ENCODE peak calls at places on chromosomes 6 and 20, in nine cellular contexts. T is endodermal cell; P is SK-N-SH; B is cardiac fibroblast; N is AG09309; I is foreskin fibroblast; Y is OCI-LY7; M is astrocyte of the spinal cord; L is CD8-positive, alpha-beta T cell. U is an unnamed sample.

GRCh38 chr6:30990422-30991086 is 7.0 kb downstream of the MUC21 start:
- DNase-seq in T (no peak), P (no peak), B (no peak), N (no peak), I (no peak), Y (peak), M (no peak), L (peak), U (no peak)

GRCh38 chr6:162602759-162603158 is 124.8 kb downstream of the PRKN start:
- DNase-seq in T (no peak), P (no peak), B (no peak), N (no peak), I (no peak), Y (no peak), M (no peak), L (no peak), U (no peak)

GRCh38 chr6:133752129-133752528 is 136.8 kb upstream of the TCF21 start:
- DNase-seq in T (no peak), P (no peak), B (no peak), N (no peak), I (no peak), Y (no peak), M (no peak), L (no peak), U (no peak)

GRCh38 chr6:32196682-32197616 is 4.5 kb upstream of the GPSM3 start:
- DNase-seq in T (no peak), P (peak), B (peak), N (no peak), I (no peak), Y (no peak), M (peak), L (no peak), U (no peak)

GRCh38 chr6:129890701-129891100 is 29.6 kb upstream of the TMEM244 start:
- DNase-seq in T (no peak), P (no peak), B (no peak), N (no peak), I (peak), Y (no peak), M (no peak), L (no peak), U (no peak)

GRCh38 chr6:40778186-40778585 is 191.0 kb upstream of the LRFN2 start:
- DNase-seq in T (no peak), P (no peak), B (no peak), N (no peak), I (peak), Y (no peak), M (peak), L (no peak), U (no peak)

GRCh38 chr6:167013946-167014345 is 14.7 kb downstream of the CEP43 start:
- DNase-seq in T (no peak), P (no peak), B (no peak), N (no peak), I (no peak), Y (no peak), M (no peak), L (no peak), U (no peak)

GRCh38 chr6:156774872-156775405 is 2.2 kb upstream of the ARID1B start:
- DNase-seq in T (peak), P (no peak), B (peak), N (no peak), I (no peak), Y (peak), M (no peak), L (no peak), U (no peak)

GRCh38 chr6:14542670-14543366 is 425.2 kb downstream of the CD83 start:
- DNase-seq in T (no peak), P (no peak), B (peak), N (no peak), I (peak), Y (peak), M (peak), L (no peak), U (peak)

GRCh38 chr20:48621256-48622078 is 206.3 kb downstream of the PREX1 start:
- DNase-seq in T (no peak), P (no peak), B (no peak), N (no peak), I (no peak), Y (no peak), M (no peak), L (no peak), U (no peak)

GRCh38 chr20:63950701-63951397 is 5.4 kb downstream of the UCKL1 start:
- DNase-seq in T (no peak), P (no peak), B (no peak), N (no peak), I (no peak), Y (no peak), M (no peak), L (no peak), U (no peak)

GRCh38 chr6:82068721-82069120 is 178.8 kb downstream of the IBTK start:
- DNase-seq in T (no peak), P (no peak), B (no peak), N (no peak), I (no peak), Y (no peak), M (no peak), L (no peak), U (no peak)

GRCh38 chr6:159267165-159267564 is 98.0 kb downstream of the FNDC1 start:
- DNase-seq in T (peak), P (no peak), B (peak), N (no peak), I (no peak), Y (peak), M (no peak), L (no peak), U (no peak)

GRCh38 chr6:168016176-168016620 is 18.7 kb downstream of the KIF25 start:
- DNase-seq in T (no peak), P (no peak), B (no peak), N (no peak), I (no peak), Y (no peak), M (no peak), L (no peak), U (no peak)

GRCh38 chr20:10553326-10553984 is 118.3 kb downstream of the SLX4IP start:
- DNase-seq in T (peak), P (peak), B (peak), N (no peak), I (peak), Y (peak), M (peak), L (peak), U (no peak)

GRCh38 chr20:4225778-4226177 is 210.4 kb upstream of the RNF24 start:
- DNase-seq in T (no peak), P (no peak), B (peak), N (peak), I (peak), Y (no peak), M (peak), L (no peak), U (peak)

GRCh38 chr6:138346302-138347195 is 31.2 kb upstream of the SMIM28 start:
- DNase-seq in T (no peak), P (no peak), B (peak), N (peak), I (no peak), Y (no peak), M (peak), L (no peak), U (peak)

GRCh38 chr6:51842487-51843469 is 244.6 kb downstream of the PKHD1 start:
- DNase-seq in T (no peak), P (no peak), B (no peak), N (no peak), I (no peak), Y (no peak), M (no peak), L (no peak), U (no peak)

GRCh38 chr6:167799033-167799933 is 27.4 kb upstream of the AFDN start:
- DNase-seq in T (no peak), P (peak), B (peak), N (no peak), I (no peak), Y (no peak), M (peak), L (no peak), U (no peak)

GRCh38 chr6:15682965-15683822 is 20.4 kb upstream of the DTNBP1 start:
- DNase-seq in T (no peak), P (no peak), B (no peak), N (no peak), I (no peak), Y (peak), M (no peak), L (no peak), U (no peak)

GRCh38 chr6:100417037-100417436 is 47.7 kb downstream of the SIM1 start:
- DNase-seq in T (no peak), P (no peak), B (no peak), N (no peak), I (no peak), Y (no peak), M (no peak), L (no peak), U (no peak)

GRCh38 chr20:63297796-63298572 is 5.0 kb downstream of the COL20A1 start:
- DNase-seq in T (no peak), P (no peak), B (no peak), N (no peak), I (no peak), Y (no peak), M (no peak), L (no peak), U (no peak)

GRCh38 chr6:1686117-1687098 is 76.7 kb downstream of the FOXC1 start:
- DNase-seq in T (no peak), P (peak), B (peak), N (peak), I (peak), Y (no peak), M (peak), L (no peak), U (peak)

GRCh38 chr6:27545271-27546046 is 72.6 kb upstream of the ZNF184 start:
- DNase-seq in T (peak), P (no peak), B (peak), N (no peak), I (peak), Y (no peak), M (peak), L (no peak), U (no peak)

GRCh38 chr20:47557218-47557617 is 55.5 kb downstream of the NCOA3 start:
- DNase-seq in T (no peak), P (no peak), B (no peak), N (no peak), I (no peak), Y (no peak), M (no peak), L (no peak), U (peak)

GRCh38 chr6:102984360-102984759 is 1590.9 kb downstream of the GRIK2 start:
- DNase-seq in T (no peak), P (no peak), B (no peak), N (no peak), I (no peak), Y (no peak), M (no peak), L (no peak), U (no peak)

GRCh38 chr6:14144678-14145113 is 27.1 kb downstream of the CD83 start:
- DNase-seq in T (peak), P (peak), B (peak), N (peak), I (peak), Y (peak), M (peak), L (peak), U (no peak)

GRCh38 chr20:25699914-25700313 is 3.3 kb upstream of the ZNF337 start:
- DNase-seq in T (no peak), P (no peak), B (no peak), N (no peak), I (no peak), Y (no peak), M (peak), L (no peak), U (no peak)

GRCh38 chr20:12528591-12529041 is 480.2 kb upstream of the SPTLC3 start:
- DNase-seq in T (no peak), P (no peak), B (no peak), N (no peak), I (no peak), Y (no peak), M (no peak), L (no peak), U (no peak)

GRCh38 chr6:134787261-134787871 is 162.5 kb downstream of the ALDH8A1 start:
- DNase-seq in T (no peak), P (no peak), B (peak), N (no peak), I (peak), Y (no peak), M (peak), L (no peak), U (peak)

GRCh38 chr20:54078296-54078695 is 7.9 kb upstream of the BCAS1 start:
- DNase-seq in T (no peak), P (no peak), B (no peak), N (no peak), I (no peak), Y (peak), M (no peak), L (peak), U (no peak)

GRCh38 chr6:90413867-90414266 is 117.2 kb upstream of the BACH2 start:
- DNase-seq in T (peak), P (peak), B (no peak), N (no peak), I (no peak), Y (peak), M (peak), L (peak), U (no peak)

GRCh38 chr6:90414352-90414751 is 117.7 kb upstream of the BACH2 start:
- DNase-seq in T (peak), P (no peak), B (no peak), N (no peak), I (no peak), Y (peak), M (no peak), L (no peak), U (no peak)

GRCh38 chr6:90412538-90413369 is 116.1 kb upstream of the BACH2 start:
- DNase-seq in T (peak), P (no peak), B (no peak), N (no peak), I (no peak), Y (no peak), M (no peak), L (no peak), U (no peak)

GRCh38 chr6:90415178-90415577 is 118.5 kb upstream of the BACH2 start:
- DNase-seq in T (peak), P (no peak), B (no peak), N (no peak), I (no peak), Y (no peak), M (no peak), L (no peak), U (no peak)

DNA sequence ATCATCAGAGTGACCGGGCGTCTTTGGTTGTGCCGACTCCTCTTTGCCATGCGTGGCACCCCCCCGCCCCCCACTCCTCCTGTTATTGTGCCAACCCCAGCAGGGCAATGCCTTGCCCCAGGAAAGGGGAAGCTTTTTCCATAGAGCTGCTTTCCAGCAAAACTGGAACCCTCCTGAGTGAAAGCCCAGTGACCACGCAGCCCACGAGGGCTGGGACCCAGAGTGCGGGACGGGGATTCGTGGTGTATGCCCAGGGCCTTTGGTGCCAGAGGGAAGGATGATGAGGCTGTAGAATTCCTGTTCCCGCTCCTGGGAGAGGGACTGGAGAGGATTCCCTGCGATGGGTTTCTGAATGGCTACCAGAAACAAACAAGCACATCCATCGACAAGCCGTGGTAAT is 116.8 kb upstream of the BACH2 start:
- DNase-seq in T (peak), P (peak), B (no peak), N (no peak), I (no peak), Y (no peak), M (no peak), L (no peak), U (no peak)
- H3K4me3 ChIP-seq in T (no peak), P (no peak), B (no peak), N (no peak), I (peak), Y (no peak), M (peak), L (peak), U (peak)

DNA sequence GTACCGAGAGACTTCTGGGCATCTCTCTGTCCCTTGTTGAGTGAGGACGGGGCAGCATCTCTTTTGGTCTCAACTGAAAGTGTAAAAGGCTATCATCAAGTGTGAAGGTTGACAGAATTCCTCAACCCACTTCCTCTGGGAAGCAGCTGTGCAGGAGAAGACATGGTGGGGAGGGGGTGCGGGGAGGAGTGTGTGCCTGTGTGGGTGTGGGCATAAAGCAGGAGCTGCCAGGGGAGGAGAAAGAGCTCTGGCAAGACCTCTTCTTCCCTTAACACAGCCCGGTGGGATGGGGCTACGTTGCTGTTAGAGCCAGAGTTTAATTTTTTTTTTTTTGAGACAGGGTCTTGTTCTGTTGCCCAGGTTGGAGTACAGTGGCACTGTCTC is 31.8 kb downstream of the CPXM1 start:
- DNase-seq in T (no peak), P (no peak), B (peak), N (no peak), I (no peak), Y (no peak), M (no peak), L (no peak), U (no peak)
- TF ChIP-seq CTCF in T (no peak), P (no peak), B (no peak), N (no peak), I (no peak), Y (no peak), M (no peak), L (no peak), U (no peak)

DNA sequence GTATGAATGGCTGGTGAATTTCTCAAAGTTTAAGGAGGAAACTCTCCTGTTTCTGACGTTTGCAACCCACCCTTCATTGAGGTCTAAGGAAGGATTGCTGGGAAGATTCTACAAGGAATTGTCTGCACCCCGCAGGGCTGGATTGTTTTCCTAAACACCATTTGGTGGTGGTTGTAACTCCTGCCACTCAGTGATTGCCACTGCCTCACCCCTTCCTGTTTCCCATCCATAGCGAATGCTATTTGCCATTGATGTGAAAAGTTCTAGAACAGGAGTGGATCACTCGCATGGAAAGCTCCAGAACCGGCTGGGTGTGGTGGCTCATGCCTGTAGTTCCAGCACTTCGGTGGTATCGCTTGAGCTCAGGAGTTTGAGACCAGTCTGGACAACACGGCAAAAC is 8.7 kb upstream of the DSP start:
- DNase-seq in T (peak), P (no peak), B (no peak), N (no peak), I (no peak), Y (no peak), M (no peak), L (no peak), U (no peak)
- H3K4me3 ChIP-seq in T (no peak), P (no peak), B (no peak), N (no peak), I (no peak), Y (no peak), M (no peak), L (no peak), U (no peak)

GRCh38 chr6:48777411-48777810 is 666.4 kb upstream of the PTCHD4 start:
- DNase-seq in T (no peak), P (no peak), B (no peak), N (no peak), I (no peak), Y (no peak), M (no peak), L (no peak), U (no peak)

DNA sequence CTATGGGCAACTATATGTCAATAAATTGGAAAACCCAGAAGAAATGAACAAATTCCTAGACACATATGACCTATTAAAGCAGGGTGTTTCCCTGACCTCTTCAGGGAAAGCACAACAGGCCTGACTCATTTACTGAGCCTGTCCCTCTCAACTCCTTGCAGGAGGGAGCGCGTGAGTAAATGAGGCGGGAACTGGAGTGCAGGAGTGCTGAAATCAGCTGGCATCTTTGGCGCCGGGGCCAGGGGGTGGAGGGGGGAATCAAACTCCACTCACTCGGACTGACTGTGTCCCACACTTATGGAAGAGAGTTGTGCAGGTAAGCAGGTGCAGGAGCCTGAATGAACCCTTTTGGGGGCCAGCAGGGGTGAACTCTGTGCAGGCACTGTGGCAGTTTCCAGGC is 671.2 kb upstream of the PTCHD4 start:
- DNase-seq in T (peak), P (no peak), B (no peak), N (no peak), I (no peak), Y (no peak), M (no peak), L (no peak), U (no peak)
- TF ChIP-seq CTCF in T (no peak), P (no peak), B (no peak), N (no peak), I (no peak), Y (no peak), M (no peak), L (no peak), U (no peak)

GRCh38 chr6:73655341-73655917 is 1.6 kb upstream of the SLC17A5 start:
- DNase-seq in T (no peak), P (no peak), B (no peak), N (no peak), I (no peak), Y (no peak), M (no peak), L (no peak), U (no peak)
- H3K4me3 ChIP-seq in T (no peak), P (no peak), B (no peak), N (no peak), I (no peak), Y (peak), M (no peak), L (peak), U (no peak)